ENCODE peak calls at places on chromosomes 5 and 9, in nine cellular contexts. R is left ventricle myocardium inferior, S is hepatocyte, L is HCT116, V is IMR-90, W is mammary epithelial cell, C is uterus, Y is tibial artery, Z is heart right ventricle. G is an unnamed sample.
A peak's percentile ranks its signal among the peaks of the same experiment; 100 is the strongest.

GRCh38 chr5:107868994-107869393 is 198.3 kb upstream of the EFNA5 start:
- DNase-seq in R (no peak), S (no peak), L (no peak), V (no peak), W (no peak), C (no peak), Y (no peak), Z (no peak), G (no peak)

GRCh38 chr5:59729357-59729756 is 164.2 kb downstream of the PDE4D start:
- DNase-seq in R (no peak), S (no peak), L (no peak), V (no peak), W (no peak), C (no peak), Y (no peak), Z (no peak), G (no peak)

GRCh38 chr9:117034862-117035261 is 347.8 kb downstream of the TRIM32 start:
- DNase-seq in R (no peak), S (peak; percentile 26), L (no peak), V (peak; percentile 2), W (peak; percentile 45), C (no peak), Y (no peak), Z (no peak), G (no peak)

GRCh38 chr5:19233573-19233972 is 754.4 kb downstream of the CDH18 start:
- DNase-seq in R (no peak), S (no peak), L (no peak), V (no peak), W (no peak), C (no peak), Y (no peak), Z (no peak), G (no peak)

GRCh38 chr5:110790673-110791072 is 51.9 kb downstream of the SLC25A46 start:
- DNase-seq in R (no peak), S (peak; percentile 26), L (no peak), V (peak; percentile 82), W (peak; percentile 20), C (no peak), Y (no peak), Z (no peak), G (no peak)

GRCh38 chr5:128227984-128228383 is 144.4 kb downstream of the SLC12A2 start:
- DNase-seq in R (no peak), S (no peak), L (peak; percentile 18), V (peak; percentile 91), W (peak; percentile 85), C (peak; percentile 22), Y (no peak), Z (no peak), G (peak; percentile 54)

GRCh38 chr5:97480313-97480712 is 297.3 kb upstream of the RIOK2 start:
- DNase-seq in R (no peak), S (no peak), L (no peak), V (no peak), W (no peak), C (no peak), Y (no peak), Z (no peak), G (no peak)

GRCh38 chr5:145827275-145827674 is 7.9 kb downstream of the PRELID2 start:
- DNase-seq in R (no peak), S (no peak), L (no peak), V (no peak), W (peak; percentile 37), C (no peak), Y (no peak), Z (no peak), G (no peak)

GRCh38 chr5:57408714-57409113 is 73.9 kb downstream of the ACTBL2 start:
- DNase-seq in R (no peak), S (no peak), L (no peak), V (peak; percentile 63), W (no peak), C (no peak), Y (no peak), Z (no peak), G (no peak)

GRCh38 chr5:15510816-15511215 is 10.8 kb downstream of the FBXL7 start:
- DNase-seq in R (no peak), S (no peak), L (no peak), V (peak; percentile 16), W (peak; percentile 0), C (no peak), Y (no peak), Z (no peak), G (no peak)

GRCh38 chr5:147175516-147176097 is 59.2 kb upstream of the STK32A start:
- DNase-seq in R (no peak), S (peak; percentile 30), L (no peak), V (no peak), W (no peak), C (no peak), Y (no peak), Z (no peak), G (no peak)

DNA sequence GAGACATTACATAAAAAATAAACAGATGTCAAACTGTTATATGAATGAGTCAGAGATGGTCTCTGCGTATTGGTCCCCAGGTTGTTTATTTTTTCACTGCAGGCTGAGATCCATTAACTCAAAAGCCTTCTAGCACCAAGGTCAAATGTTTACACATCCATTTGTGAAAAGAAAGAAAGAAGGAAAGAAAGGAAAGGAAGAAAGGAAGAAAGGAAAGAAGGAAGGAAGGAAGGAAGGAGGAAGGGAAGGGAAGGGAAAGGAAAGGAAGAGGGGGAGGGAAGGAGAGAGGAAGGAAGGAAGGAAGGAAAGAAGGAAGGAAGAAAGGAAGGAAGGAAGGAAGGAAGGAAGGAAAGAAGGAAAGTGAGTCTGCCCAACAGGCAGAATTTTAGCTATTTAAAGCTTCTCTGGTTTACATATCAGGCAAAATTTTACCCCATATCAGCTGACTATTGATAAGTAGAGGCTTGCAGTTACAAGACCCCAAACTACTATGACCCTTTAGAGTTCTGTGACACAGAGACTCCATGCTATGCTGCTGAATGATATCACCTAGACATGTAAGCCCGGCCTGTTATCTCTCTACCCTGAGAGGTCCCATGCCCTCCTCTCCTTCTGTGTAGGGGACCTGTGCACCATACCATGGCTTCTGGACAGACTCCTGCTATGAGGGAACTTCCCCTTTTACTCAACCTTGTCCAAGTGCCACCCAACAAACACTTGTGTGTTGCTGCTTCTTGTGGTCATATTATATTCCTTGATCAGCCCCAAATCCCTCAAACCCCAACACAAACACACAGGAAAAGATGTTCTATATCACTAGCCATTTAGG is 59.0 kb downstream of the DRD1 start:
- DNase-seq in R (no peak), S (no peak), L (no peak), V (peak; percentile 44), W (no peak), C (no peak), Y (no peak), Z (no peak), G (no peak)
- H3K27ac ChIP-seq in R (no peak overlapping the region), S (no peak overlapping the region), L (no peak overlapping the region), V (no peak overlapping the region), W (no peak overlapping the region), C (no peak overlapping the region), Y (no peak overlapping the region), Z (no peak overlapping the region), G (no peak overlapping the region)

GRCh38 chr9:112379177-112380101 is 469 bp upstream of the HSDL2 start:
- DNase-seq in R (peak; percentile 100), S (peak; percentile 99), L (peak; percentile 96), V (peak; percentile 97), W (peak; percentile 97), C (peak; percentile 99), Y (peak; percentile 100), Z (peak; percentile 100), G (peak; percentile 86)

GRCh38 chr9:112378441-112379176 is 1.3 kb upstream of the HSDL2 start:
- DNase-seq in R (peak; percentile 21), S (peak; percentile 23), L (no peak), V (no peak), W (peak; percentile 58), C (peak; percentile 17), Y (no peak), Z (peak; percentile 18), G (peak; percentile 37)

GRCh38 chr9:112377087-112377486 is 2.8 kb upstream of the HSDL2 start:
- DNase-seq in R (no peak), S (no peak), L (no peak), V (no peak), W (peak; percentile 6), C (no peak), Y (no peak), Z (no peak), G (no peak)

GRCh38 chr9:112380102-112380581 is at the start of gene HSDL2:
- DNase-seq in R (no peak), S (peak; percentile 74), L (no peak), V (peak; percentile 28), W (no peak), C (no peak), Y (no peak), Z (no peak), G (no peak)

GRCh38 chr9:112377684-112378344 is 2.1 kb upstream of the HSDL2 start:
- DNase-seq in R (no peak), S (no peak), L (no peak), V (no peak), W (no peak), C (no peak), Y (no peak), Z (no peak), G (no peak)
- TF ChIP-seq CTCF in R (no peak), S (no peak), L (no peak), V (no peak), W (no peak), C (no peak), Y (no peak), Z (no peak), G (no peak)

GRCh38 chr9:73114958-73115357 is 36.7 kb upstream of the ANXA1 start:
- DNase-seq in R (no peak), S (no peak), L (no peak), V (no peak), W (no peak), C (no peak), Y (no peak), Z (no peak), G (no peak)
- H3K4me1 ChIP-seq in R (no peaks in the 10 kb centered on the region), S (no peaks in the 10 kb centered on the region), L (peaks cover 38% of the 10 kb centered on the region), V (peaks cover 2% of the 10 kb centered on the region), W (peaks cover 17% of the 10 kb centered on the region), C (no peaks in the 10 kb centered on the region), Y (no peaks in the 10 kb centered on the region), Z (no peaks in the 10 kb centered on the region), G (peaks cover 25% of the 10 kb centered on the region)

GRCh38 chr5:117889592-117889991 is 1098.8 kb downstream of the DTWD2 start:
- DNase-seq in R (no peak), S (no peak), L (no peak), V (peak; percentile 71), W (no peak), C (no peak), Y (no peak), Z (no peak), G (no peak)

GRCh38 chr5:117893211-117893610 is 1095.1 kb downstream of the DTWD2 start:
- DNase-seq in R (no peak), S (no peak), L (no peak), V (no peak), W (no peak), C (no peak), Y (no peak), Z (no peak), G (no peak)

GRCh38 chr5:117892360-117892759 is 1096.0 kb downstream of the DTWD2 start:
- DNase-seq in R (no peak), S (no peak), L (no peak), V (no peak), W (no peak), C (no peak), Y (no peak), Z (no peak), G (no peak)

DNA sequence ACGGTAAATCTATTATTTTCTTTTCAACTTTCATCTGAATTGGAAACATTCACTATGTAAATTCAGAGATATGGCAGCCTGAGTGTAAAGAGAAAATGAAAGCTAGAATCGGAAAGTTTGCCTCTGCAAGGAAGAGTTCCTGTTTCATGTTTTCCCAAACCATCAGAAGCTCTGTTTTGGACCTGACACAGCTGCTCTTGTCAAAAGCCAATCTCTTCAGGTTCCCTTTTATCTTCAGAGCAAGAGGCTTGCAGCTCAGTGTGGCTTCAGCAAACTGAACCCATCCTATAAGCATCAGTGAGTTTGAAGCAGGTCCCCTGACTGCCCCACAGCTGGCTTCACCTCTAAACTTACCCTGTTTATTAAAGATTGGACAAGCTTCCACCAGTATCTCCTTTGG is 1099.7 kb downstream of the DTWD2 start:
- DNase-seq in R (no peak), S (no peak), L (no peak), V (peak; percentile 19), W (no peak), C (no peak), Y (no peak), Z (no peak), G (no peak)
- H3K27ac ChIP-seq in R (peak overlapping the region; percentile 32), S (no peak overlapping the region), L (no peak overlapping the region), V (peak overlapping the region; percentile 85), W (no peak overlapping the region), C (no peak overlapping the region), Y (no peak overlapping the region), Z (no peak overlapping the region), G (no peak overlapping the region)

G was measured in foreskin keratinocyte.